ENCODE peak calls at places on chromosome 18, in seven cellular contexts. Q is colonic mucosa; V is hypothalamus; B is activated T-cell treated with anti-CD3 and anti-CD28 coated beads, Interleukin-2, amount 50 U/mL, for 72 hours; S is GM12865; I is endothelial cell; K is activated naive CD8-positive, alpha-beta T cell treated with anti-CD3 and anti-CD28 coated beads, Interleukin-2, amount 50 U/mL, for 24 hours. Z is an unnamed sample.

GRCh38 chr18:11387880-11388279 is 221.5 kb upstream of the SLC35G4 start:
- DNase-seq in Q (no peak), I (no peak), S (peak), B (no peak), K (no peak), V (peak), Z (peak)

GRCh38 chr18:48923746-48924580 is 26.8 kb downstream of the SMAD7 start:
- DNase-seq in S (peak), Q (peak), V (no peak), I (no peak), K (no peak), B (no peak), Z (peak)

GRCh38 chr18:53946561-53946960 is 277.9 kb downstream of the MBD2 start:
- DNase-seq in S (no peak), K (no peak), Q (no peak), B (no peak), I (no peak), V (no peak), Z (no peak)

GRCh38 chr18:44548291-44549221 is 132.1 kb upstream of the SETBP1 start:
- DNase-seq in S (no peak), K (no peak), I (no peak), Q (peak), V (no peak), B (no peak), Z (no peak)

GRCh38 chr18:44819944-44820510 is 139.3 kb downstream of the SETBP1 start:
- DNase-seq in I (no peak), Q (no peak), K (no peak), V (peak), B (no peak), S (no peak), Z (no peak)

GRCh38 chr18:8982416-8983183 is 119.9 kb upstream of the NDUFV2 start:
- DNase-seq in B (no peak), V (no peak), K (no peak), Q (peak), S (peak), I (peak), Z (peak)

GRCh38 chr18:22465859-22466602 is 48.3 kb upstream of the CTAGE1 start:
- DNase-seq in K (no peak), S (no peak), B (peak), I (no peak), V (no peak), Q (no peak), Z (peak)

GRCh38 chr18:44458777-44459176 is 221.9 kb upstream of the SETBP1 start:
- DNase-seq in Q (no peak), B (no peak), K (no peak), I (no peak), V (no peak), S (no peak), Z (no peak)

GRCh38 chr18:54284967-54285785 is 15.9 kb downstream of the POLI start:
- DNase-seq in Q (no peak), V (no peak), I (no peak), S (peak), K (peak), B (peak), Z (peak)